ENCODE peak calls at places on chromosomes 3 and 15, in ten cellular contexts. T is H1, U is esophagus muscularis mucosa, A is IMR-90, C is stomach, K is esophagus squamous epithelium, Y is sigmoid colon, I is A549, F is heart left ventricle, X is breast epithelium. L is an unnamed sample. For H3K4me1, the result is how much of the 10 kb centered on the place peaks cover.

GRCh38 chr15:37206690-37207089 is 106.3 kb upstream of the MEIS2 start:
- DNase-seq in T (no peak), U (no peak), A (no peak), C (no peak), K (no peak), Y (no peak), I (no peak), F (no peak), X (no peak), L (peak)

GRCh38 chr3:189690237-189690636 is 59.0 kb downstream of the TP63 start:
- DNase-seq in T (no peak), U (no peak), A (no peak), C (no peak), K (no peak), Y (no peak), I (no peak), F (no peak), X (no peak), L (no peak)

GRCh38 chr3:14587733-14588360 is 47.7 kb upstream of the GRIP2 start:
- DNase-seq in T (no peak), U (no peak), A (peak), C (no peak), K (no peak), Y (no peak), I (peak), F (no peak), X (no peak), L (no peak)

GRCh38 chr3:114350271-114350670 is 56.4 kb downstream of the TIGIT start:
- DNase-seq in T (no peak), U (no peak), A (no peak), C (no peak), K (no peak), Y (no peak), I (no peak), F (no peak), X (no peak), L (no peak)

GRCh38 chr15:76991741-76992645 is 2.9 kb upstream of the PSTPIP1 start:
- DNase-seq in T (no peak), U (no peak), A (no peak), C (no peak), K (no peak), Y (peak), I (no peak), F (no peak), X (peak), L (peak)

GRCh38 chr15:88623061-88623460 is 1.9 kb downstream of the AEN start:
- DNase-seq in T (no peak), U (no peak), A (peak), C (no peak), K (no peak), Y (peak), I (peak), F (no peak), X (no peak), L (no peak)

GRCh38 chr3:4948395-4948794 is 30.8 kb upstream of the BHLHE40 start:
- DNase-seq in T (no peak), U (no peak), A (peak), C (no peak), K (no peak), Y (no peak), I (peak), F (no peak), X (no peak), L (no peak)

GRCh38 chr3:143794793-143795462 is 53.3 kb downstream of the SLC9A9 start:
- DNase-seq in T (no peak), U (no peak), A (no peak), C (no peak), K (no peak), Y (no peak), I (no peak), F (no peak), X (no peak), L (no peak)

GRCh38 chr3:149971403-149972075 is 844 bp upstream of the PFN2 start:
- DNase-seq in T (no peak), U (no peak), A (peak), C (peak), K (no peak), Y (peak), I (no peak), F (peak), X (peak), L (peak)

DNA sequence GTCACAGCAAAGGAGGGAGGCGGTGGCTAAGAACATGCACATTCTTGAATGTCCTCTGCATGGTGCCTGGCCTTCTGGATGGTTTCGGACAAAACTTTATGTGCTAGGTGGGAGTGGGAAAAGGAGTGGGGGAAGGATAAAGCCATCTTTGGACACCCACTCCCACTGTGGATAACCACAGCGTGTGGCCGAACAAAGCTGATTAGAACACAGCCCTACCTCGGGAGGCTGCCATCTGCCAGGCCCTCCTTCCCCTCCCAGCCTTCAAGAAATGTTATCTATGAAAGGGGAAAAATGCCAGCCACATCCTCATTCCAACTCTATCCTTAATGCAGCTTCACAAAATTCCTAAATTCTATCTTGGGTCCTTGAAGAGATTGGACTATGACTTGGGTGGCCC is 18.8 kb downstream of the AMOTL2 start:
- DNase-seq in T (no peak), U (no peak), A (no peak), C (no peak), K (no peak), Y (peak), I (no peak), F (no peak), X (no peak), L (no peak)
- H3K27ac ChIP-seq in T (no peak), U (peak), A (peak), C (peak), K (peak), Y (peak), I (peak), F (no peak), X (peak), L (no peak)

DNA sequence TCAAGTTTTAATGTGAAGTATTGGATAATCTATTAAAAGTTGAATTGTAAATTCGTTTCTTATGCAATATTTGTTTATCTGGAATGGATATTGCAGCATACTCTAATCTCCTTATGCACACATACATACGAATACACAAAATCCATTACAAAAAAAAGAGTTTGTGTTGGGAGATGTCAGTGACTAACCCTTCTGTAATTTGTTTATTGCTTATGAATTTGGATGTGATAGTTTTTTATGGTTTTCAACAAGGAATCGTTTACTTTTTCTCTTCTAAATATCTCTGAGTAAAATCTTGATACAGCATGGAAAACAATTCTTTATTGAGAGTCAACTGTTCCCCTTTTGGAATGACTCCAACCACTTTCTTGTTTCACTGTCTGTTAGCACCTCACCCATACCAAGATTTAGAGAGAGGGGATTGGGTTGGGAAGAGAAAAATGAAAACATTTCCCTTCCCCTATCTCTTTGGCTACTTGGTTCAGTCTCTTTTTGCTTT is 9.4 kb downstream of the RAB8B start:
- DNase-seq in T (no peak), U (no peak), A (peak), C (no peak), K (no peak), Y (no peak), I (no peak), F (no peak), X (no peak), L (no peak)
- H3K4me1 ChIP-seq in T (under half), U (half or more), A (under half), C (half or more), K (half or more), Y (half or more), I (under half), F (under half), X (under half), L (half or more)

DNA sequence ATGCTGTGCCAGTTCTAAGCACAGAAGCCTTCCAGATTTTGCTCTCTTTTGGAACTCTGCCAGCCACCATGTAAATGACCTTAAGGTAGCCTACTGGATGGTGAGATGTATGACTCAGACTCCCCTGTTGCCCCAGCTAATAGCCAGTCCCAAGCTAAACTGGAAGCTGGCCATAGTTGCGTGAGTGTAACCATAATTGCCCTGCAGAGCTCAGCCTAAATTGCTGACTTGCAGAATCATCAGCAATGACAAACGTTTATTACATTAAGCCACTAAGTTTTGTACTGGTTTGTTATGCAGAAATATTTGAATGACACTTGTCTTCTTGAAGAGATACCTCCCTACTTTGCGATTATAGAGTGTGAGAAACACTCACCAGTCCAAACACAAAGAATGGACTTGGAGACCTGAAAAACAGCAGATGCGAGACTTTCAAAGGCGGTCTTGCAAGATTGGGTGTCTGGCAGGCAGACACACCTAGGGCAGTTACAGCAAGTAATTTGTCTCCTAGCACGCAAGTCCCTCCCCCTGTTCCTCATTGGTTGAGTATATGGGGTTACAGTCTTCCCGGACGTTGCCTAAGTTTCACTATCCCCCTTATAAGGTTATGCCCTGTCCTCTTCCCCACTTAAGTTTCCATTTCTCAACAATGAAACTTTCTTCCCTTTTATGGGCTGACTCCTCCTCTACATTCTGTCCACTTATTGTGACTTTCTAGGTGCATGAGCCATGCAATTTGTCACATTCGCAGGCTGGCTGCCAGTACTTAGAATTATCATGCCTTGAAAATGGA is 83.6 kb upstream of the XCR1 start:
- DNase-seq in T (no peak), U (no peak), A (peak), C (no peak), K (no peak), Y (no peak), I (peak), F (no peak), X (no peak), L (no peak)
- TF ChIP-seq POLR2A in T (no peak), U (no peak), A (no peak), C (no peak), K (no peak), Y (no peak), I (no peak), F (no peak), X (no peak), L (peak)

DNA sequence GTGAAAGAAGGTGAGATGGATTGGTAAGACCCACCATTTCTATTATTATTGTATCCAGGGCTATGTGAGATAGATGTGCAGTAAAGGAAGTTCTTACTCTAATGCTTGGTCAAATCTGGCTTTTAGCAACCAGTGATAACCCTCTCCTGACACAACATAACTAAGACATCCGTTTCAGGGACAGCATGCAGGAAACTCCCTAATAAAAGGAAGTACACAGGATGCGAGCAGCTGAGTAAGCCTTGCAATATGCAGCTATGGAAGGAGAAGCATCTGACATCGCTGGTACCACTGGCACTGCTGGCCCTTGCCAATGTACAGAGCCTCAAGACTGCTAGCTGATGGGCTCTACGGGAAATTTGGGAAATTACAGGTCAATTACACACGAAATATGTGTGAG is 662.3 kb downstream of the NR2F2 start:
- DNase-seq in T (no peak), U (no peak), A (no peak), C (no peak), K (no peak), Y (no peak), I (no peak), F (no peak), X (no peak), L (no peak)
- H3K27ac ChIP-seq in T (no peak), U (no peak), A (no peak), C (no peak), K (no peak), Y (no peak), I (no peak), F (no peak), X (no peak), L (no peak)

DNA sequence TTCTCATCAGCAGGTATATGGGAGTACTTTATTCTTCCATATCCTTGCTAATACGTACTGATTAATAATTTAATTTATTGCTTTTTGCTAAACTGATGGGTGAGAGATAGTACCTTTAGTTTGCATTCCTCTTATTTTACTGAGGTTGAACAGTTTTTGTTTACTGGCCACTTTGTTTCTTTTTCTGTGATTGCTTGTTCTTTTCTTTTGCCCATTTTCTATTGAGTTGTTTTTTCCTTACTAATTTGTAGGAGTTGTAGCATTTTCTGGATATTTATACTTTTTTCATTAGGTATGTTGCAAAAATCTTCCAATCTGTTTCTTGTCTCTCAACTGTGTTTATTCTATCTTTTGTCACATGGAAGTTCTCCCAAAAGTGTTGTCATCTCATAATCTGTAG is 4.8 kb downstream of the PDCD6IP start:
- DNase-seq in T (no peak), U (no peak), A (no peak), C (no peak), K (no peak), Y (no peak), I (no peak), F (no peak), X (no peak), L (no peak)
- H3K4me1 ChIP-seq in T (under half), U (half or more), A (under half), C (half or more), K (half or more), Y (under half), I (under half), F (under half), X (under half), L (half or more)

DNA sequence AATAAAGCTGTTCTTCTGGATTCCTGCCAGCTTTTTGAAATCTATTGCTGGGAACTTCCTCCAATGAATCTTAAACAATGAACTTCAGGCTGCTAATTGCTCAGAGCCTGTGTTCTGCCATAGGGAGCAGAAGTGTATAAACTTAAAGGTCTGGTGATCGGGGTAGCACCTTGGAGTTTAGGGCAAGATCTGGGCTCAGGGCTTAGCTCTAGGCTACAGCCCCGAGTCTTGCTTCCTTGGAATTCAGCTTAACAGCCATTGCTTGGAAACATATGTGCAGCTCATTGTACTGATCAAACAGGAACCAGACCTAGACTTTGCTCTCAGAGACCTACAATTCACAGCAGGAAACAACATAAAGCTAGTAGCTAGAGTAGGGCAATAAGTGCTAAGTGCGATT is 1.5 kb downstream of the ARL14 start:
- DNase-seq in T (no peak), U (no peak), A (no peak), C (no peak), K (no peak), Y (no peak), I (peak), F (no peak), X (no peak), L (no peak)
- TF ChIP-seq POLR2A in T (no peak), U (no peak), A (no peak), C (peak), K (no peak), Y (no peak), I (no peak), F (no peak), X (no peak), L (no peak)

GRCh38 chr3:107068980-107069379 is 308.3 kb upstream of the CCDC54 start:
- DNase-seq in T (no peak), U (no peak), A (peak), C (no peak), K (no peak), Y (no peak), I (no peak), F (peak), X (no peak), L (no peak)
- H3K27ac ChIP-seq in T (no peak), U (no peak), A (no peak), C (no peak), K (no peak), Y (no peak), I (no peak), F (no peak), X (peak), L (no peak)

DNA sequence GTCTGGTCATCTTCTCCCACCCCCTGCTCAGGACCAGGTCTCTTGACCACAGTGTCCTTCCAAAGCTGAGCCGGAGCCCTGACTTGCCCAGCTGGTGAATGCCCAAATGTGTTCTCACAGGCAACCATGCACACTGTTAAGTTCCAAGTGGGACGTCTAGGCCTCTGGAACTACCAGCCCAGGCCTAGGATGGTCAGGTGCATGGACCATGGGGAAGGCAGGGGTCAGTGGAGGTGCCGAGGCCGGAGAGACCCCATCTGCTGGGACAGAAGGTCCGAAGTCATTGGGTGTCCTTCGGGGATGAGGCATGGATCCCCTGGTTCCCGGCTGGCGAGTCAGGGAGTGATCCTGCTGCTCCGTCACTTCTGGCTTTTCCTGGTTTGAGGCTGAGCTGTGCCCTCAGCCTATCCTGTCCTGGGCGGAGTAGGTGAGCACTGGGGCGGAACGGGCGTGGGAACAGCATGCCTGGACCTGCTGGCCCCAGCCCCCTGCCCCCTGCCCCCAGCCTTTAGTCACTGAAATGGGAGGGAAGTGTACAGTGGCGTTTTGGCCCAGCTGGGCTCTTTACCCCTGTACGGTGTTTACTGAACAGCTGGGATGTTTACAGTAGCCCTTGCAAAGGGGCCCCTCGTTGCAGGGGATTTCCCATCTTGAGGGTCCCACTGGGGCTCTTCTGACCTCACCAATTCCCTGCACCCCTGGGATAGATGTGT is 12.1 kb downstream of the SEMA3F start:
- DNase-seq in T (no peak), U (no peak), A (peak), C (peak), K (no peak), Y (no peak), I (no peak), F (no peak), X (no peak), L (no peak)
- H3K4me1 ChIP-seq in T (under half), U (half or more), A (half or more), C (half or more), K (half or more), Y (half or more), I (half or more), F (under half), X (under half), L (under half)

L was measured in right lobe of liver.